ENCODE peak calls at places on chromosomes 16 and 17, in six cellular contexts. G is IMR-90, N is mesendoderm, L is neuronal stem cell, V is H1, O is H9. Y is an unnamed sample.

GRCh38 chr17:68383443-68384321 is 73.6 kb downstream of the WIPI1 start:
- DNase-seq in G (peak), N (no peak), L (no peak), V (no peak), O (peak), Y (peak)

GRCh38 chr17:73342057-73342522 is 30.3 kb upstream of the CDC42EP4 start:
- DNase-seq in G (peak), N (peak), L (peak), V (peak), O (peak), Y (peak)

GRCh38 chr16:19241512-19241911 is 44.0 kb upstream of the CLEC19A start:
- DNase-seq in G (no peak), N (no peak), L (no peak), V (no peak), O (no peak), Y (no peak)

GRCh38 chr17:74875970-74876593 is 3.3 kb upstream of the FDXR start:
- DNase-seq in G (no peak), N (peak), L (no peak), V (no peak), O (no peak), Y (no peak)

GRCh38 chr16:14509675-14510132 is 120.4 kb downstream of the PARN start:
- DNase-seq in G (no peak), N (peak), L (no peak), V (no peak), O (no peak), Y (no peak)

GRCh38 chr17:68318103-68318991 is 27.1 kb downstream of the ARSG start:
- DNase-seq in G (peak), N (no peak), L (no peak), V (no peak), O (no peak), Y (peak)

GRCh38 chr16:88401604-88402246 is 19.0 kb downstream of the ZNF469 start:
- DNase-seq in G (no peak), N (no peak), L (no peak), V (no peak), O (no peak), Y (no peak)

GRCh38 chr17:41624208-41625101 is at the start of gene KRT17:
- DNase-seq in G (no peak), N (peak), L (no peak), V (no peak), O (peak), Y (peak)

GRCh38 chr16:23578096-23578830 is 17.9 kb downstream of the NDUFAB1 start:
- DNase-seq in G (peak), N (no peak), L (no peak), V (no peak), O (no peak), Y (no peak)

GRCh38 chr17:38353084-38353604 is 1.5 kb downstream of the SOCS7 start:
- DNase-seq in G (no peak), N (no peak), L (no peak), V (no peak), O (no peak), Y (peak)

GRCh38 chr16:69941251-69942098 is 9.7 kb upstream of the CLEC18A start:
- DNase-seq in G (no peak), N (no peak), L (no peak), V (no peak), O (no peak), Y (no peak)

GRCh38 chr16:64711596-64711995 is 410.3 kb downstream of the CDH11 start:
- DNase-seq in G (no peak), N (no peak), L (no peak), V (no peak), O (no peak), Y (no peak)

GRCh38 chr16:6206080-6206479 is 1108.5 kb upstream of the EEF2KMT start:
- DNase-seq in G (no peak), N (peak), L (no peak), V (no peak), O (no peak), Y (no peak)

GRCh38 chr17:27445971-27446370 is 10.3 kb upstream of the KSR1 start:
- DNase-seq in G (no peak), N (no peak), L (no peak), V (no peak), O (no peak), Y (no peak)

GRCh38 chr16:85129846-85130706 is 17.8 kb upstream of the CIBAR2 start:
- DNase-seq in G (peak), N (no peak), L (no peak), V (no peak), O (no peak), Y (no peak)

GRCh38 chr16:85126731-85127662 is 14.7 kb upstream of the CIBAR2 start:
- DNase-seq in G (peak), N (peak), L (peak), V (no peak), O (no peak), Y (peak)

GRCh38 chr16:85126383-85126730 is 14.1 kb upstream of the CIBAR2 start:
- DNase-seq in G (no peak), N (no peak), L (no peak), V (no peak), O (peak), Y (no peak)

GRCh38 chr16:85130707-85131028 is 18.4 kb upstream of the CIBAR2 start:
- DNase-seq in G (no peak), N (no peak), L (no peak), V (no peak), O (no peak), Y (no peak)

GRCh38 chr16:85128079-85128837 is 16.0 kb upstream of the CIBAR2 start:
- DNase-seq in G (no peak), N (no peak), L (no peak), V (no peak), O (no peak), Y (no peak)
- H4K8ac ChIP-seq in G (peak), N (no peak), L (no peak), V (no peak), O (no peak), Y (no peak)

DNA sequence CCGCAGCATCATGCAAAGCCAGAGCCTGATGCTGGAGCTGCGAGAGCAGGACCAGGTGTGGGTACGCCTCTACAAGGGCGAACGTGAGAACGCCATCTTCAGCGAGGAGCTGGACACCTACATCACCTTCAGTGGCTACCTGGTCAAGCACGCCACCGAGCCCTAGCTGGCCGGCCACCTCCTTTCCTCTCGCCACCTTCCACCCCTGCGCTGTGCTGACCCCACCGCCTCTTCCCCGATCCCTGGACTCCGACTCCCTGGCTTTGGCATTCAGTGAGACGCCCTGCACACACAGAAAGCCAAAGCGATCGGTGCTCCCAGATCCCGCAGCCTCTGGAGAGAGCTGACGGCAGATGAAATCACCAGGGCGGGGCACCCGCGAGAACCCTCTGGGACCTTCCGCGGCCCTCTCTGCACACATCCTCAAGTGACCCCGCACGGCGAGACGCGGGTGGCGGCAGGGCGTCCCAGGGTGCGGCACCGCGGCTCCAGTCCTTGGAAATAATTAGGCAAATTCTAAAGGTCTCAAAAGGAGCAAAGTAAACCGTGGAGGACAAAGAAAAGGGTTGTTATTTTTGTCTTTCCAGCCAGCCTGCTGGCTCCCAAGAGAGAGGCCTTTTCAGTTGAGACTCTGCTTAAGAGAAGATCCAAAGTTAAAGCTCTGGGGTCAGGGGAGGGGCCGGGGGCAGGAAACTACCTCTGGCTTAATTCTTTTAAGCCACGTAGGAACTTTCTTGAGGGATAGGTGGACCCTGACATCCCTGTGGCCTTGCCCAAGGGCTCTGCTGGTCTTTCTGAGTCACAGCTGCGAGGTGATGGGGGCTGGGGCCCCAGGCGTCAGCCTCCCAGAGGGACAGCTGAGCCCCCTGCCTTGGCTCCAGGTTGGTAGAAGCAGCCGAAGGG is 24.2 kb downstream of the C1QTNF1 start:
- DNase-seq in G (no peak), N (no peak), L (no peak), V (no peak), O (no peak), Y (peak)
- H2AK5ac ChIP-seq in G (no peak), N (no peak), L (peak), V (peak), O (no peak), Y (no peak)

GRCh38 chr17:19336938-19337711 is 25.4 kb downstream of the B9D1 start:
- DNase-seq in G (no peak), N (peak), L (no peak), V (no peak), O (peak), Y (peak)
- H4K8ac ChIP-seq in G (no peak), N (no peak), L (no peak), V (peak), O (no peak), Y (no peak)

GRCh38 chr17:18950944-18951905 is 740 bp upstream of the SLC5A10 start:
- DNase-seq in G (no peak), N (peak), L (no peak), V (no peak), O (no peak), Y (peak)

GRCh38 chr17:18954321-18954720 is 2.4 kb downstream of the SLC5A10 start:
- DNase-seq in G (no peak), N (no peak), L (no peak), V (no peak), O (no peak), Y (no peak)

GRCh38 chr17:18953231-18953728 is 1.3 kb downstream of the SLC5A10 start:
- DNase-seq in G (no peak), N (no peak), L (no peak), V (no peak), O (no peak), Y (no peak)

GRCh38 chr17:18949566-18949965 is 2.4 kb upstream of the SLC5A10 start:
- DNase-seq in G (peak), N (no peak), L (no peak), V (no peak), O (no peak), Y (no peak)

DNA sequence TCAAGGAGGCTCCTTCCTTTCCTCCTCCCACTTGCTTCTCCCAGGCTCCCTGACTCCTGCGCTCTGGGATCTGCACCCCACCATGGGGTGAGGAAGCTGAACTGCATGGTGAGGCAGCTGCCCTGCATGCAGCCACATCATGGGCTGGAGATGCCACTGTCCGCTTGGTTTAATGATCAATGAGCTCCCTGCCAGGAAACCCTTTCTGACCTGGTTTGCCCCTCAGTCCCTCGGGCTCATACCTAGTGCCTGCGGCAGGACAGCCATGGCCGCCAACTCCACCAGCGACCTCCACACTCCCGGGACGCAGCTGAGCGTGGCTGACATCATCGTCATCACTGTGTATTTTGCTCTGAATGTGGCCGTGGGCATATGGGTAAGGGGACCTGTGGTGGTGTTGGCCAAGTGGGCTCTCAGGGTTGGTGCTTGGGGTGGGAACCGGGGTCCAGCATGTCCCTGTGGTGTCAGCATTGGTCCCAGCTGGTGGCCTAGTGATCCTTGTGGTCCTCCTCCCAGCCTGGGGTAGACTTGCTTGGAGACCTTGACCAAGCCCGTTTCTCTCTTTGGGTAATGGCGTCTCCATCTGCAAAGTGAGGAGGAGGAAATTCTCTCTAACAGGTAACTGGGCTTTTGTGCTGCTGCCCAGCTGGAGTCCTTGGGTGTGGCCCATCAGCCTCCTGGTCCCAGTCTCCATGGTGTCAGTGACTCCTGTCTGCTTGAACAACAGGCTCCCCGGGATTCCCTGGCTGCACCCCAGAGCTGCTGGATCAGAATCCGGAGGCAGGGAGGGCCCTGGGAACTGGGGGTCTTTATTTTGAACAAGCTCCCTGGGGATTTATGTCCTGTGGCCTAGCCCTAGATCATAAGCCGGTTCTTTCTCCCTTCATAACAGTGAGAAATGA is at the start of gene SLC5A10:
- DNase-seq in G (no peak), N (peak), L (no peak), V (no peak), O (peak), Y (no peak)
- H2AK5ac ChIP-seq in G (no peak), N (no peak), L (peak), V (peak), O (no peak), Y (no peak)